ENCODE peak calls at places on chromosomes 16 and 17, in eight cellular contexts. One of them, this sample, is unnamed.

GRCh38 chr17:72631568-72631967 is 460.9 kb downstream of the SLC39A11 start:
- DNase-seq in Panc1: no peak
- DNase-seq in A549: no peak
- DNase-seq in K562: no peak
- DNase-seq in GM23338: no peak
- DNase-seq in GM12878: no peak
- DNase-seq in HCT116: no peak
- DNase-seq in HepG2: peak
- DNase-seq in this sample: no peak

GRCh38 chr17:19958023-19958422 is 19.6 kb downstream of the AKAP10 start:
- DNase-seq in Panc1: peak
- DNase-seq in A549: peak
- DNase-seq in K562: no peak
- DNase-seq in GM23338: peak
- DNase-seq in GM12878: no peak
- DNase-seq in HCT116: peak
- DNase-seq in HepG2: peak
- DNase-seq in this sample: no peak

GRCh38 chr17:52143536-52143935 is 15.0 kb downstream of the CA10 start:
- DNase-seq in Panc1: no peak
- DNase-seq in A549: no peak
- DNase-seq in K562: no peak
- DNase-seq in GM23338: peak
- DNase-seq in GM12878: no peak
- DNase-seq in HCT116: no peak
- DNase-seq in HepG2: no peak
- DNase-seq in this sample: no peak

GRCh38 chr16:71915350-71915749 is 20.0 kb downstream of the IST1 start:
- DNase-seq in Panc1: no peak
- DNase-seq in A549: no peak
- DNase-seq in K562: no peak
- DNase-seq in GM23338: no peak
- DNase-seq in GM12878: no peak
- DNase-seq in HCT116: no peak
- DNase-seq in HepG2: no peak
- DNase-seq in this sample: no peak

GRCh38 chr17:10210151-10210574 is 11.8 kb upstream of the GAS7 start:
- DNase-seq in Panc1: no peak
- DNase-seq in A549: no peak
- DNase-seq in K562: no peak
- DNase-seq in GM23338: peak
- DNase-seq in GM12878: no peak
- DNase-seq in HCT116: no peak
- DNase-seq in HepG2: no peak
- DNase-seq in this sample: no peak

GRCh38 chr16:57949013-57949412 is 21.9 kb downstream of the CNGB1 start:
- DNase-seq in Panc1: no peak
- DNase-seq in A549: no peak
- DNase-seq in K562: no peak
- DNase-seq in GM23338: peak
- DNase-seq in GM12878: no peak
- DNase-seq in HCT116: no peak
- DNase-seq in HepG2: no peak
- DNase-seq in this sample: no peak

GRCh38 chr16:66728117-66728787 is 23.2 kb downstream of the DYNC1LI2 start:
- DNase-seq in Panc1: no peak
- DNase-seq in A549: peak
- DNase-seq in K562: peak
- DNase-seq in GM23338: peak
- DNase-seq in GM12878: no peak
- DNase-seq in HCT116: peak
- DNase-seq in HepG2: peak
- DNase-seq in this sample: no peak

GRCh38 chr16:14455577-14455976 is 174.5 kb downstream of the PARN start:
- DNase-seq in Panc1: no peak
- DNase-seq in A549: peak
- DNase-seq in K562: peak
- DNase-seq in GM23338: peak
- DNase-seq in GM12878: no peak
- DNase-seq in HCT116: peak
- DNase-seq in HepG2: peak
- DNase-seq in this sample: no peak

GRCh38 chr16:31429314-31429713 is 1.2 kb upstream of the COX6A2 start:
- DNase-seq in Panc1: no peak
- DNase-seq in A549: no peak
- DNase-seq in K562: no peak
- DNase-seq in GM23338: no peak
- DNase-seq in GM12878: no peak
- DNase-seq in HCT116: no peak
- DNase-seq in HepG2: no peak
- DNase-seq in this sample: no peak

GRCh38 chr16:75176926-75177325 is 28.6 kb downstream of the ZFP1 start:
- DNase-seq in Panc1: no peak
- DNase-seq in A549: no peak
- DNase-seq in K562: no peak
- DNase-seq in GM23338: no peak
- DNase-seq in GM12878: no peak
- DNase-seq in HCT116: no peak
- DNase-seq in HepG2: no peak
- DNase-seq in this sample: no peak

GRCh38 chr17:58082341-58082869 is 814 bp upstream of the DYNLL2 start:
- DNase-seq in Panc1: no peak
- DNase-seq in A549: no peak
- DNase-seq in K562: no peak
- DNase-seq in GM23338: no peak
- DNase-seq in GM12878: no peak
- DNase-seq in HCT116: no peak
- DNase-seq in HepG2: no peak
- DNase-seq in this sample: no peak

GRCh38 chr17:1774390-1775176 is 12.7 kb downstream of the SERPINF1 start:
- DNase-seq in Panc1: no peak
- DNase-seq in A549: no peak
- DNase-seq in K562: no peak
- DNase-seq in GM23338: no peak
- DNase-seq in GM12878: no peak
- DNase-seq in HCT116: no peak
- DNase-seq in HepG2: no peak
- DNase-seq in this sample: no peak

GRCh38 chr16:58614212-58614611 is 15.4 kb downstream of the CNOT1 start:
- DNase-seq in Panc1: no peak
- DNase-seq in A549: no peak
- DNase-seq in K562: no peak
- DNase-seq in GM23338: no peak
- DNase-seq in GM12878: no peak
- DNase-seq in HCT116: no peak
- DNase-seq in HepG2: no peak
- DNase-seq in this sample: no peak

GRCh38 chr16:5851583-5851982 is 754.0 kb upstream of the EEF2KMT start:
- DNase-seq in Panc1: no peak
- DNase-seq in A549: no peak
- DNase-seq in K562: no peak
- DNase-seq in GM23338: no peak
- DNase-seq in GM12878: no peak
- DNase-seq in HCT116: no peak
- DNase-seq in HepG2: no peak
- DNase-seq in this sample: no peak

GRCh38 chr17:4748687-4749086 is 9.0 kb upstream of the CXCL16 start:
- DNase-seq in Panc1: no peak
- DNase-seq in A549: no peak
- DNase-seq in K562: no peak
- DNase-seq in GM23338: no peak
- DNase-seq in GM12878: no peak
- DNase-seq in HCT116: no peak
- DNase-seq in HepG2: no peak
- DNase-seq in this sample: no peak

GRCh38 chr16:77035361-77035760 is 155.6 kb upstream of the MON1B start:
- DNase-seq in Panc1: no peak
- DNase-seq in A549: no peak
- DNase-seq in K562: no peak
- DNase-seq in GM23338: no peak
- DNase-seq in GM12878: no peak
- DNase-seq in HCT116: no peak
- DNase-seq in HepG2: no peak
- DNase-seq in this sample: no peak

GRCh38 chr17:72387487-72387886 is 266.7 kb downstream of the SOX9 start:
- DNase-seq in Panc1: no peak
- DNase-seq in A549: peak
- DNase-seq in K562: no peak
- DNase-seq in GM23338: no peak
- DNase-seq in GM12878: no peak
- DNase-seq in HCT116: peak
- DNase-seq in HepG2: peak
- DNase-seq in this sample: no peak

DNA sequence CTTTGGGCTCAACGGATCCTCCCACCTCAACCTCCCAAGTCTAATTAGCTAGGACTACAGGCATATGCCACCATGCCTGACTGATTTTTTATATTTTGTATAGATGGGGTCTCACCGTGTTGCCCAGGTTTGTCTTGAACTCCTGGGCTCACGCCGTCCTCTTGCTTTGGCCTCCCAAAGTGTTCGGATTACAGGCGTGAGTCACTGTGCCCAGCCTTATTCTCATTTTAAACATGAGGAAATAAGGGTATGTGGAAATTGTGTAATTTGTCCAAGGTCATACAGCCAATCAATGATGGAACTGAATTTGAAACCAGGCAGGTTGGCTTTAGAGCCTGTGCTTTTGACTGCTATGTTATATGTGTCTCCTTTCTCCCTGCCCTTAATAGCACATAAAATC is 27.4 kb upstream of the AQP8 start:
- DNase-seq in Panc1: no peak
- DNase-seq in A549: no peak
- DNase-seq in K562: no peak
- DNase-seq in GM23338: no peak
- DNase-seq in GM12878: no peak
- DNase-seq in HCT116: no peak
- DNase-seq in HepG2: peak
- DNase-seq in this sample: no peak
- H3K4me3 ChIP-seq in Panc1: no peak
- H3K4me3 ChIP-seq in A549: no peak
- H3K4me3 ChIP-seq in K562: no peak
- H3K4me3 ChIP-seq in GM23338: no peak
- H3K4me3 ChIP-seq in GM12878: no peak
- H3K4me3 ChIP-seq in HCT116: no peak
- H3K4me3 ChIP-seq in HepG2: no peak
- H3K4me3 ChIP-seq in this sample: no peak

GRCh38 chr17:45143101-45143670 is 5.1 kb upstream of the HEXIM1 start:
- DNase-seq in Panc1: no peak
- DNase-seq in A549: no peak
- DNase-seq in K562: no peak
- DNase-seq in GM23338: peak
- DNase-seq in GM12878: no peak
- DNase-seq in HCT116: no peak
- DNase-seq in HepG2: no peak
- DNase-seq in this sample: no peak

GRCh38 chr17:45145035-45145389 is 3.3 kb upstream of the HEXIM1 start:
- DNase-seq in Panc1: no peak
- DNase-seq in A549: no peak
- DNase-seq in K562: no peak
- DNase-seq in GM23338: no peak
- DNase-seq in GM12878: no peak
- DNase-seq in HCT116: no peak
- DNase-seq in HepG2: no peak
- DNase-seq in this sample: no peak

GRCh38 chr17:45146166-45146565 is 2.1 kb upstream of the HEXIM1 start:
- DNase-seq in Panc1: no peak
- DNase-seq in A549: no peak
- DNase-seq in K562: no peak
- DNase-seq in GM23338: no peak
- DNase-seq in GM12878: no peak
- DNase-seq in HCT116: no peak
- DNase-seq in HepG2: no peak
- DNase-seq in this sample: no peak

GRCh38 chr17:45144199-45145034 is 3.9 kb upstream of the HEXIM1 start:
- DNase-seq in Panc1: no peak
- DNase-seq in A549: no peak
- DNase-seq in K562: peak
- DNase-seq in GM23338: peak
- DNase-seq in GM12878: no peak
- DNase-seq in HCT116: no peak
- DNase-seq in HepG2: no peak
- DNase-seq in this sample: no peak

GRCh38 chr17:45143767-45144198 is 4.5 kb upstream of the HEXIM1 start:
- DNase-seq in Panc1: no peak
- DNase-seq in A549: no peak
- DNase-seq in K562: peak
- DNase-seq in GM23338: peak
- DNase-seq in GM12878: no peak
- DNase-seq in HCT116: no peak
- DNase-seq in HepG2: no peak
- DNase-seq in this sample: no peak
- TF ChIP-seq REST in Panc1: no peak
- TF ChIP-seq REST in A549: no peak
- TF ChIP-seq REST in K562: no peak
- TF ChIP-seq REST in GM23338: no peak
- TF ChIP-seq REST in GM12878: no peak
- TF ChIP-seq REST in HCT116: no peak
- TF ChIP-seq REST in HepG2: no peak
- TF ChIP-seq REST in this sample: no peak

DNA sequence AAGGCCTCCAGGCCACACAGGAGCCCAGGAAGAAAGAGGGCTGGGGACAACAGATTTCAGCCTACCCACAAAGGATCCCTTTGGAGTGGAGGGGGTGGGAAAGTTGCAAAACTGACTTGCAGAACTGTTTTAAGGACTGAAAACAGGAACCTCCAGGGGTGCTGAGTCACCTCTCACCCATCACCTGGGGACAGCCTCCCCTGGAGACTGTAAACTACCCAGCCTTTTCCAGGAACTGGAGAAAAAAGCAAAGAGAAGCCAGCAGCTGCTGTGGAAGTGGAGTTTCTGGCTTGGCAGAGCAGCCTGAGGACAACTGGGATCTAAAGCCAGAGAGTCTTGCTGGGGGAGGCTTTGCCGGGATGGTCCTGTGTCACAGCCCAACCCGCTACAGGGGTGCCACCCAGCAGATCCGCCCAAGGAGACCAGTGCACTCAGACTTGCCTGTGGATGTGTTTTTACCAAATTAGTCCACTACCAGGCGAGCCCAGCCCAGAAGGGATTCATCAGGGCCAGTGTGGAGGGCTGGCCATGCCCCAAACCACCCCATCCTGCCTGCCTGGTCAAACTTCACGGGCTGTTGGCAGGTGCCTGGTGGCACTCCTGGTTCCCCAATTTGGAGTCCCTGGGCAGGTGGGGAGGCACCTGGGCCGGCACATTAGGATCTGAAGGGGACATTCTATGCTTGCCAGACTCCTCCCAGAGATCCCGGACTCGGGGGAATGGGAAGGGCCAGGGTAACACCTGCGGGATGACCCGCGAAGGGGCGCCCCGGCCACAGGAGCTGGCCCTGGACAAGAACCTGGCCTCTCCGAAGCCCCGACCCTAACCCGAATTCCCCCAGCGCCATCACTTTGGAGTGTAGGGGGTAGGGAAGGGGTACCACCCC is 832 bp downstream of the MSRB1 start:
- DNase-seq in Panc1: no peak
- DNase-seq in A549: no peak
- DNase-seq in K562: peak
- DNase-seq in GM23338: no peak
- DNase-seq in GM12878: no peak
- DNase-seq in HCT116: no peak
- DNase-seq in HepG2: no peak
- DNase-seq in this sample: peak
- H3K27ac ChIP-seq in Panc1: peak
- H3K27ac ChIP-seq in A549: peak
- H3K27ac ChIP-seq in K562: peak
- H3K27ac ChIP-seq in GM23338: no peak
- H3K27ac ChIP-seq in GM12878: peak
- H3K27ac ChIP-seq in HCT116: peak
- H3K27ac ChIP-seq in HepG2: peak
- H3K27ac ChIP-seq in this sample: peak

GRCh38 chr17:6162216-6162615 is 92.0 kb downstream of the WSCD1 start:
- DNase-seq in Panc1: no peak
- DNase-seq in A549: no peak
- DNase-seq in K562: no peak
- DNase-seq in GM23338: peak
- DNase-seq in GM12878: no peak
- DNase-seq in HCT116: no peak
- DNase-seq in HepG2: no peak
- DNase-seq in this sample: no peak
- H3K4me3 ChIP-seq in Panc1: no peak
- H3K4me3 ChIP-seq in A549: no peak
- H3K4me3 ChIP-seq in K562: no peak
- H3K4me3 ChIP-seq in GM23338: peak
- H3K4me3 ChIP-seq in GM12878: no peak
- H3K4me3 ChIP-seq in HCT116: no peak
- H3K4me3 ChIP-seq in HepG2: no peak
- H3K4me3 ChIP-seq in this sample: no peak

This sample was measured in HL-60.